ENCODE peak calls at places on chromosome 3, in eight cellular contexts. A is upper lobe of right lung, H is PC-9, P is endothelial cell, U is GM20000, Z is tibial artery, B is GM13977, E is glutamatergic neuron. I is an unnamed sample.

GRCh38 chr3:114380233-114380645 is 86.4 kb downstream of the TIGIT start:
- DNase-seq in A (no peak), H (no peak), P (no peak), U (no peak), Z (peak; percentile 44), B (no peak), E (no peak), I (no peak)

GRCh38 chr3:52331091-52331490 is 15.0 kb downstream of the DNAH1 start:
- DNase-seq in A (no peak), H (no peak), P (no peak), U (no peak), Z (no peak), B (no peak), E (no peak), I (no peak)

GRCh38 chr3:63909431-63909830 is 2.8 kb downstream of the SCAANT1 start:
- DNase-seq in A (no peak), H (no peak), P (no peak), U (no peak), Z (no peak), B (no peak), E (no peak), I (no peak)

GRCh38 chr3:180624714-180625113 is 22.8 kb downstream of the TTC14 start:
- DNase-seq in A (no peak), H (no peak), P (no peak), U (peak; percentile 33), Z (no peak), B (no peak), E (no peak), I (no peak)

GRCh38 chr3:169234595-169234994 is 428.9 kb downstream of the MECOM start:
- DNase-seq in A (no peak), H (no peak), P (no peak), U (no peak), Z (no peak), B (no peak), E (no peak), I (no peak)

GRCh38 chr3:134134240-134134639 is 104.5 kb upstream of the SLCO2A1 start:
- DNase-seq in A (no peak), H (no peak), P (no peak), U (no peak), Z (no peak), B (no peak), E (no peak), I (no peak)

GRCh38 chr3:118067439-118067838 is 967.2 kb downstream of the IGSF11 start:
- DNase-seq in A (no peak), H (no peak), P (no peak), U (no peak), Z (no peak), B (no peak), E (no peak), I (no peak)

GRCh38 chr3:107065094-107065861 is 312.0 kb upstream of the CCDC54 start:
- DNase-seq in A (no peak), H (no peak), P (peak; percentile 15), U (no peak), Z (no peak), B (no peak), E (no peak), I (no peak)

GRCh38 chr3:65851827-65852226 is 186.9 kb downstream of the MAGI1 start:
- DNase-seq in A (no peak), H (peak; percentile 54), P (no peak), U (no peak), Z (no peak), B (no peak), E (no peak), I (no peak)

GRCh38 chr3:177758131-177758530 is 560.8 kb upstream of the TBL1XR1 start:
- DNase-seq in A (no peak), H (no peak), P (no peak), U (no peak), Z (no peak), B (no peak), E (no peak), I (no peak)

GRCh38 chr3:142651711-142652110 is 55.5 kb downstream of the PLS1 start:
- DNase-seq in A (no peak), H (no peak), P (no peak), U (no peak), Z (no peak), B (no peak), E (no peak), I (no peak)

DNA sequence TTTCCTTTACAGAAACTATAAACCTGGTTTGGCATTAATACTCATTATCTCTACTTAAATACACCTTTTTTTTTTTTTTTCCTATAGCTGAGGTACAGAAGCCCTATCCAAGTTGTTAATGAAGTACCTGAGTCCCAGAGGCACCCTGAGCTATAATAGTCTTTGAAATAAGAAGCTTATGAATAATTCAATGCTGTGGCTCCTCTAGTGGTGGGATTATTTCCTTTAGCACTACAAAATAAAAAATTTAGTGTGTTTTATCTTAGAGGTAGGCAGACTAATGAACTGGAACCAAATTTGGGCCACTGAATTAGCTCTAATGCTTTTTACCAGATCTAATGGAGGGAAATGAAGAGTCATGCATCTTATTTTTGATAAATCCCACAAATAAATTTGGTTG is 611.9 kb downstream of the EDEM1 start:
- DNase-seq in A (no peak), H (no peak), P (no peak), U (no peak), Z (no peak), B (no peak), E (no peak), I (no peak)
- TF ChIP-seq CTCF in A (no peak), H (peak; percentile 44), P (no peak), U (no peak), Z (no peak), B (no peak), E (no peak), I (peak; percentile 28)

DNA sequence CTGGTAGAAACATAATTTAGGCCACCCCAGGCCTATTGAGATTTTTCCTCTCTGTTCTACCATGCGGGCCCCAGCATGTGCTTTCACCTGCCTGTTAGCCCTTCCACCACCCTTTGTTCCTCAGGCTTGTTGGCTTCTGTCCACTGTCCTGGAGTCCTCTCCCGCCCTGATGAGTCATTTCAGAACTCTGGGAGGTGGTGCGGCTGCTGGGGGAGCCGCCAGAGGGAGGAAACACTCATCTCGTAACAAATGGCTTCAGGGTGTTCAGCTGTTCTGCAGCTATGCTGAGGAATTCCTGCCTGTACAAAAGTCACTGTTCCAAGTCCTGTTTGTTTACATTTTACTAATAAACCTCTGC is 36.3 kb downstream of the LRTM1 start:
- DNase-seq in A (peak; percentile 82), H (peak; percentile 97), P (no peak), U (no peak), Z (peak; percentile 82), B (no peak), E (no peak), I (no peak)
- TF ChIP-seq CTCF in A (peak; percentile 45), H (peak; percentile 48), P (no peak), U (no peak), Z (peak; percentile 22), B (no peak), E (no peak), I (no peak)

DNA sequence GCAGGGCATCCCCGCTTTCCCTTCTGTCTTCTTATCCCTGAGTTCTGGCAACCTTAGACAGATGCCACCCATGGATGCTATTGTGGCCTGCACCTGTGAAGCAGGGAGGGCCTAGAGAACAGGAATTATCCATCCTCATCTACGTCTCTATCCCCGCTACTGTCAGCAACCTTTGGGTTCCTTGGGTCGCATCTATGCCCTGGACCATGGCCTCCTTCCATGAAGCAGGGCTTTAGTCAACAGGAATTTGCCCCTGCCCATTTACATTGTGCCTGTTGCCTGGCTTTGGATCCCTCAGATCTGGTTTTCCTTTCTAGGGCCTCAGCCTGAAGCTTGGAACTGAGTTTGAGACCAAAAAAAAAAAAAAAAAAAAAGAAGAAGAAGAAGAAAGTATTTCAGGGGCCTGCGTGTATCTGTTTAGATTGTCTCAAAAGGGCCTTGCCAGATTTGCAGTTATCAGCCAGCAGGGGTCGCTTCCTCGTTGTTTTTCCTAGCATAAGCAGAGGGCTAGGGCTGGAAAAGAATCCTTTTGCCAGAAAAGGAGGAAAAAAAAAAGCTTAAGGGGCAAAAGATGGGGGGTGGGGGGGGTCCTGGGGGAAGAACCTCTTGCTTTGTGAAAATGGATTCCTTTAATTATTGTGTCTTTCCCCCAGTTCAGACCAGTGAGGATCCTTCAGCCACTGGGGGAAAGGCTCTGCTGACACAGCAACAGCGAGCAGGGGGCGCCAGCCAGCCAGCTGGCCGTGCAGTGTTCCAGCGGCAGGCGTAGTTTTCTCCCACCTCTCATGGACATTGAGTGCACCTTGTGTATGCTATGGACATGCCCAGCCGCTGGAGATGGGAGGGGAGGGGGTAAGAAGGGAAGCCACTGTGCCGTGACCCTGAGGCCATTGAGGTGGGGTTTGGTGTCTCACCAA is 65.7 kb upstream of the ALDH1L1 start:
- DNase-seq in A (peak; percentile 67), H (no peak), P (peak; percentile 60), U (no peak), Z (peak; percentile 74), B (no peak), E (peak; percentile 56), I (peak; percentile 66)
- TF ChIP-seq CTCF in A (peak; percentile 62), H (peak; percentile 67), P (peak; percentile 72), U (peak; percentile 25), Z (peak; percentile 43), B (peak; percentile 64), E (peak; percentile 58), I (peak; percentile 87)

GRCh38 chr3:123371426-123371825 is 77.5 kb downstream of the ADCY5 start:
- DNase-seq in A (peak; percentile 42), H (no peak), P (no peak), U (no peak), Z (no peak), B (no peak), E (no peak), I (no peak)

GRCh38 chr3:123370819-123371218 is 78.1 kb downstream of the ADCY5 start:
- DNase-seq in A (peak; percentile 13), H (no peak), P (no peak), U (no peak), Z (no peak), B (no peak), E (no peak), I (no peak)

GRCh38 chr3:123365450-123366143 is 83.3 kb downstream of the ADCY5 start:
- DNase-seq in A (peak; percentile 9), H (no peak), P (peak; percentile 36), U (no peak), Z (no peak), B (no peak), E (peak; percentile 46), I (no peak)

GRCh38 chr3:123369085-123369484 is 79.8 kb downstream of the ADCY5 start:
- DNase-seq in A (no peak), H (no peak), P (no peak), U (no peak), Z (no peak), B (no peak), E (no peak), I (no peak)

DNA sequence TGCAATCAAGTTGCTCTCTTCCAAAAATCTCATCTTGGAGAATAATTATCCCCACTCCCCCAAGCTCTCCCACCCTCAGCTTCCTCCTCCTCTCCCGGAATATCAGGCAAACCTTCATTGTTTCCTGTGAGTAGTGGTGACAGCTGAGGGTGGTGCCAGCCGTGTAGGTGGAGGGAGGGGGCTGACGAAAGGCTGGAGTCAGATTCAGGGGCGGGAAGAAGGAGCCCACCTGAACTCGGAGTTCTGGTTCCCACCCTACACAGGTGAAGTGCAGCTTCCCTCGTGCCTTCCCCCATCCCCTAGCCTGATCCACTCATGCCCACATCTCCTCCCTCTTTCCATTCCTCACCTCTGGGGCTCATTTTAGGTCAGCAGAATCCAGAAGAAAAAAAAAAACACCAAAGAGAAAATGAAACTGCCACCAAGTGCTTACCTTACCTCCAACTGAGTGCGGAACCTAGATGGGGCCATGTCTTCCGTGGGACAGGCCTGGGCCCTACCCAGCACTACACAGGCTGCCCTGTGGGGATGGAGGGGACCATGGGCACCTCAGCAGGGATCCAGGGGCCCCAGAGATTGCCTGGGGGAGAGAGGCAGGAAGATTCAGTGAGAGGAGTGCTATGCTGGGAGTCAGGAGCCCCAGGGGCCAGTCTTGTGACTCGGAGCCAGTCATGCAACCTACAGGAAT is 81.3 kb downstream of the ADCY5 start:
- DNase-seq in A (no peak), H (no peak), P (no peak), U (no peak), Z (no peak), B (no peak), E (no peak), I (no peak)
- TF ChIP-seq CTCF in A (no peak), H (no peak), P (no peak), U (no peak), Z (no peak), B (no peak), E (no peak), I (no peak)

I was measured in OCI-LY7.